ENCODE peak calls at places on chromosomes 11 and 22, in eight cellular contexts. One of them, this sample, is unnamed.

GRCh38 chr11:115357066-115357465 is 147.1 kb downstream of the CADM1 start:
- ATAC-seq in Panc1: no peak
- ATAC-seq in HepG2: peak
- ATAC-seq in HCT116: no peak
- ATAC-seq in upper lobe of left lung: no peak
- ATAC-seq in GM23338: no peak
- ATAC-seq in GM12878: no peak
- ATAC-seq in K562: no peak
- ATAC-seq in this sample: no peak

GRCh38 chr22:50219800-50220602 is 19.2 kb downstream of the SELENOO start:
- ATAC-seq in Panc1: no peak
- ATAC-seq in HepG2: no peak
- ATAC-seq in HCT116: no peak
- ATAC-seq in upper lobe of left lung: no peak
- ATAC-seq in GM23338: no peak
- ATAC-seq in GM12878: no peak
- ATAC-seq in K562: no peak
- ATAC-seq in this sample: no peak

GRCh38 chr11:36540998-36541397 is 26.8 kb upstream of the RAG1 start:
- ATAC-seq in Panc1: peak
- ATAC-seq in HepG2: peak
- ATAC-seq in HCT116: peak
- ATAC-seq in upper lobe of left lung: no peak
- ATAC-seq in GM23338: peak
- ATAC-seq in GM12878: peak
- ATAC-seq in K562: peak
- ATAC-seq in this sample: no peak

GRCh38 chr22:50207383-50208031 is 6.7 kb downstream of the SELENOO start:
- ATAC-seq in Panc1: no peak
- ATAC-seq in HepG2: no peak
- ATAC-seq in HCT116: no peak
- ATAC-seq in upper lobe of left lung: no peak
- ATAC-seq in GM23338: no peak
- ATAC-seq in GM12878: peak
- ATAC-seq in K562: no peak
- ATAC-seq in this sample: no peak

GRCh38 chr22:37658133-37659065 is at the start of gene PDXP:
- ATAC-seq in Panc1: peak
- ATAC-seq in HepG2: peak
- ATAC-seq in HCT116: peak
- ATAC-seq in upper lobe of left lung: peak
- ATAC-seq in GM23338: peak
- ATAC-seq in GM12878: peak
- ATAC-seq in K562: peak
- ATAC-seq in this sample: peak

GRCh38 chr11:11411401-11411985 is 58.4 kb upstream of the CSNK2A3 start:
- ATAC-seq in Panc1: no peak
- ATAC-seq in HepG2: no peak
- ATAC-seq in HCT116: no peak
- ATAC-seq in upper lobe of left lung: no peak
- ATAC-seq in GM23338: no peak
- ATAC-seq in GM12878: no peak
- ATAC-seq in K562: no peak
- ATAC-seq in this sample: no peak

GRCh38 chr11:126007263-126007662 is 55.4 kb downstream of the CDON start:
- ATAC-seq in Panc1: peak
- ATAC-seq in HepG2: peak
- ATAC-seq in HCT116: peak
- ATAC-seq in upper lobe of left lung: peak
- ATAC-seq in GM23338: no peak
- ATAC-seq in GM12878: no peak
- ATAC-seq in K562: peak
- ATAC-seq in this sample: peak

GRCh38 chr11:8814923-8815240 is 96.1 kb upstream of the AKIP1 start:
- ATAC-seq in Panc1: no peak
- ATAC-seq in HepG2: no peak
- ATAC-seq in HCT116: no peak
- ATAC-seq in upper lobe of left lung: no peak
- ATAC-seq in GM23338: no peak
- ATAC-seq in GM12878: no peak
- ATAC-seq in K562: no peak
- ATAC-seq in this sample: no peak

GRCh38 chr22:40525250-40525884 is 111.2 kb downstream of the MRTFA start:
- ATAC-seq in Panc1: peak
- ATAC-seq in HepG2: peak
- ATAC-seq in HCT116: peak
- ATAC-seq in upper lobe of left lung: peak
- ATAC-seq in GM23338: peak
- ATAC-seq in GM12878: peak
- ATAC-seq in K562: peak
- ATAC-seq in this sample: no peak

GRCh38 chr22:28768701-28769393 is 3.6 kb upstream of the CCDC117 start:
- ATAC-seq in Panc1: no peak
- ATAC-seq in HepG2: no peak
- ATAC-seq in HCT116: no peak
- ATAC-seq in upper lobe of left lung: no peak
- ATAC-seq in GM23338: no peak
- ATAC-seq in GM12878: no peak
- ATAC-seq in K562: no peak
- ATAC-seq in this sample: no peak

GRCh38 chr11:78268516-78269410 is 80.0 kb downstream of the USP35 start:
- ATAC-seq in Panc1: no peak
- ATAC-seq in HepG2: no peak
- ATAC-seq in HCT116: no peak
- ATAC-seq in upper lobe of left lung: peak
- ATAC-seq in GM23338: no peak
- ATAC-seq in GM12878: no peak
- ATAC-seq in K562: peak
- ATAC-seq in this sample: peak

GRCh38 chr11:73760066-73760679 is 701 bp downstream of the RAB6A start:
- ATAC-seq in Panc1: peak
- ATAC-seq in HepG2: peak
- ATAC-seq in HCT116: peak
- ATAC-seq in upper lobe of left lung: peak
- ATAC-seq in GM23338: peak
- ATAC-seq in GM12878: peak
- ATAC-seq in K562: peak
- ATAC-seq in this sample: peak

GRCh38 chr11:32881286-32881685 is 11.3 kb upstream of the QSER1 start:
- ATAC-seq in Panc1: no peak
- ATAC-seq in HepG2: no peak
- ATAC-seq in HCT116: no peak
- ATAC-seq in upper lobe of left lung: no peak
- ATAC-seq in GM23338: no peak
- ATAC-seq in GM12878: no peak
- ATAC-seq in K562: no peak
- ATAC-seq in this sample: no peak

GRCh38 chr22:33057363-33057995 is 702 bp downstream of the SYN3 start:
- ATAC-seq in Panc1: no peak
- ATAC-seq in HepG2: peak
- ATAC-seq in HCT116: no peak
- ATAC-seq in upper lobe of left lung: no peak
- ATAC-seq in GM23338: peak
- ATAC-seq in GM12878: no peak
- ATAC-seq in K562: no peak
- ATAC-seq in this sample: peak

DNA sequence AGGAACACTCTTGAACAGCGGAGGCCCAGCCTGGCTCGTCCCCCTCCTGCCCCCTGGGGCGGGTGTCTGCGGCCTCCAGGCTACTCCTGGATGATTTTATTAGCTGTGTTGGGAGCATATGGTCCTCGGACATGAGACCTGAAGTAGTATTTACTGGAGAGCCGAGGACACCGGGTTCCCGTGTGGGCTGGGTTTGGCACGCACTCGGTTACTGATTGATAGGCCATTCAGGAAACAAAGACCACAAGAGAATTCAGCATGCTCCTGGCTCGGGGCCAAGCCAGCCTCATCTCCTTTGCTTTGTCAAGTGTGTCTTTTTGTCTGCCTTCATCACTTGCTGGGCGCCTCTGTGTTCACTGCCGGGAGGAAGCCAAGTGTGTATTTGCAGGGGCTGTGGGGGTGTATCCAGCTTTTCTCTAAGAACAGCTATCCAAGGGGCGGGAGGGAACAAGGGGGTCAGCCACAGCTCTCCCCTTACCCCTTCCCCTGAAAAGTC is 9.7 kb downstream of the FXYD2 start:
- ATAC-seq in Panc1: no peak
- ATAC-seq in HepG2: peak
- ATAC-seq in HCT116: no peak
- ATAC-seq in upper lobe of left lung: no peak
- ATAC-seq in GM23338: no peak
- ATAC-seq in GM12878: peak
- ATAC-seq in K562: no peak
- ATAC-seq in this sample: no peak
- TF ChIP-seq POLR2AphosphoS5 in Panc1: no peak
- TF ChIP-seq POLR2AphosphoS5 in HepG2: no peak
- TF ChIP-seq POLR2AphosphoS5 in HCT116: no peak
- TF ChIP-seq POLR2AphosphoS5 in upper lobe of left lung: no peak
- TF ChIP-seq POLR2AphosphoS5 in GM23338: no peak
- TF ChIP-seq POLR2AphosphoS5 in GM12878: peak
- TF ChIP-seq POLR2AphosphoS5 in K562: no peak
- TF ChIP-seq POLR2AphosphoS5 in this sample: no peak

GRCh38 chr22:46055176-46055850 is 78.4 kb upstream of the WNT7B start:
- ATAC-seq in Panc1: no peak
- ATAC-seq in HepG2: no peak
- ATAC-seq in HCT116: no peak
- ATAC-seq in upper lobe of left lung: no peak
- ATAC-seq in GM23338: no peak
- ATAC-seq in GM12878: no peak
- ATAC-seq in K562: no peak
- ATAC-seq in this sample: no peak
- H3K4me3 ChIP-seq in Panc1: peak
- H3K4me3 ChIP-seq in HepG2: no peak
- H3K4me3 ChIP-seq in HCT116: peak
- H3K4me3 ChIP-seq in upper lobe of left lung: peak
- H3K4me3 ChIP-seq in GM23338: no peak
- H3K4me3 ChIP-seq in GM12878: no peak
- H3K4me3 ChIP-seq in K562: no peak
- H3K4me3 ChIP-seq in this sample: peak

GRCh38 chr11:120510406-120511115 is 987 bp upstream of the GRIK4 start:
- ATAC-seq in Panc1: peak
- ATAC-seq in HepG2: peak
- ATAC-seq in HCT116: peak
- ATAC-seq in upper lobe of left lung: no peak
- ATAC-seq in GM23338: peak
- ATAC-seq in GM12878: peak
- ATAC-seq in K562: peak
- ATAC-seq in this sample: no peak

GRCh38 chr11:120512727-120513435 is 1.3 kb downstream of the GRIK4 start:
- ATAC-seq in Panc1: no peak
- ATAC-seq in HepG2: no peak
- ATAC-seq in HCT116: no peak
- ATAC-seq in upper lobe of left lung: no peak
- ATAC-seq in GM23338: no peak
- ATAC-seq in GM12878: no peak
- ATAC-seq in K562: no peak
- ATAC-seq in this sample: no peak

GRCh38 chr11:120509346-120510053 is 2.0 kb upstream of the GRIK4 start:
- ATAC-seq in Panc1: no peak
- ATAC-seq in HepG2: no peak
- ATAC-seq in HCT116: no peak
- ATAC-seq in upper lobe of left lung: no peak
- ATAC-seq in GM23338: no peak
- ATAC-seq in GM12878: no peak
- ATAC-seq in K562: no peak
- ATAC-seq in this sample: no peak

GRCh38 chr11:120511804-120512726 is 517 bp downstream of the GRIK4 start:
- ATAC-seq in Panc1: no peak
- ATAC-seq in HepG2: no peak
- ATAC-seq in HCT116: no peak
- ATAC-seq in upper lobe of left lung: no peak
- ATAC-seq in GM23338: no peak
- ATAC-seq in GM12878: no peak
- ATAC-seq in K562: no peak
- ATAC-seq in this sample: no peak

GRCh38 chr11:120511116-120511803 is at the start of gene GRIK4:
- ATAC-seq in Panc1: peak
- ATAC-seq in HepG2: peak
- ATAC-seq in HCT116: peak
- ATAC-seq in upper lobe of left lung: peak
- ATAC-seq in GM23338: peak
- ATAC-seq in GM12878: peak
- ATAC-seq in K562: peak
- ATAC-seq in this sample: peak
- TF ChIP-seq POLR2AphosphoS5 in Panc1: no peak
- TF ChIP-seq POLR2AphosphoS5 in HepG2: no peak
- TF ChIP-seq POLR2AphosphoS5 in HCT116: no peak
- TF ChIP-seq POLR2AphosphoS5 in upper lobe of left lung: no peak
- TF ChIP-seq POLR2AphosphoS5 in GM23338: no peak
- TF ChIP-seq POLR2AphosphoS5 in GM12878: no peak
- TF ChIP-seq POLR2AphosphoS5 in K562: no peak
- TF ChIP-seq POLR2AphosphoS5 in this sample: no peak

GRCh38 chr11:118305726-118306125 is 1.2 kb downstream of the CD3E start:
- ATAC-seq in Panc1: no peak
- ATAC-seq in HepG2: no peak
- ATAC-seq in HCT116: no peak
- ATAC-seq in upper lobe of left lung: no peak
- ATAC-seq in GM23338: no peak
- ATAC-seq in GM12878: no peak
- ATAC-seq in K562: no peak
- ATAC-seq in this sample: no peak

GRCh38 chr11:118306556-118306955 is 2.0 kb downstream of the CD3E start:
- ATAC-seq in Panc1: no peak
- ATAC-seq in HepG2: no peak
- ATAC-seq in HCT116: no peak
- ATAC-seq in upper lobe of left lung: no peak
- ATAC-seq in GM23338: no peak
- ATAC-seq in GM12878: no peak
- ATAC-seq in K562: no peak
- ATAC-seq in this sample: no peak

GRCh38 chr11:118301600-118302195 is 2.8 kb upstream of the CD3E start:
- ATAC-seq in Panc1: no peak
- ATAC-seq in HepG2: no peak
- ATAC-seq in HCT116: no peak
- ATAC-seq in upper lobe of left lung: no peak
- ATAC-seq in GM23338: no peak
- ATAC-seq in GM12878: no peak
- ATAC-seq in K562: no peak
- ATAC-seq in this sample: no peak

GRCh38 chr11:118304227-118304808 is at the start of gene CD3E:
- ATAC-seq in Panc1: no peak
- ATAC-seq in HepG2: no peak
- ATAC-seq in HCT116: no peak
- ATAC-seq in upper lobe of left lung: no peak
- ATAC-seq in GM23338: no peak
- ATAC-seq in GM12878: no peak
- ATAC-seq in K562: no peak
- ATAC-seq in this sample: no peak

DNA sequence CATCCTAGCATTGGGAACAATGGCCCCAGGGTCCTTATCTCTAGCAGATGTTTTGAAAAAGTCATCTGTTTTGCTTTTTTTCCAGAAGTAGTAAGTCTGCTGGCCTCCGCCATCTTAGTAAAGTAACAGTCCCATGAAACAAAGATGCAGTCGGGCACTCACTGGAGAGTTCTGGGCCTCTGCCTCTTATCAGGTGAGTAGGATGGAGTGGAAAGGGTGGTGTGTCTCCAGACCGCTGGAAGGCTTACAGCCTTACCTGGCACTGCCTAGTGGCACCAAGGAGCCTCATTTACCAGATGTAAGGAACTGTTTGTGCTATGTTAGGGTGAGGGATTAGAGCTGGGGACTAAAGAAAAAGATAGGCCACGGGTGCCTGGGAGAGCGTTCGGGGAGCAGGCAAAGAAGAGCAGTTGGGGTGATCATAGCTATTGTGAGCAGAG is 299 bp downstream of the CD3E start:
- ATAC-seq in Panc1: no peak
- ATAC-seq in HepG2: no peak
- ATAC-seq in HCT116: no peak
- ATAC-seq in upper lobe of left lung: no peak
- ATAC-seq in GM23338: no peak
- ATAC-seq in GM12878: no peak
- ATAC-seq in K562: peak
- ATAC-seq in this sample: no peak
- H3K4me3 ChIP-seq in Panc1: no peak
- H3K4me3 ChIP-seq in HepG2: no peak
- H3K4me3 ChIP-seq in HCT116: no peak
- H3K4me3 ChIP-seq in upper lobe of left lung: no peak
- H3K4me3 ChIP-seq in GM23338: no peak
- H3K4me3 ChIP-seq in GM12878: no peak
- H3K4me3 ChIP-seq in K562: no peak
- H3K4me3 ChIP-seq in this sample: no peak